ENCODE peak calls at places on chromosome 18, in nine cellular contexts. T, O, I, N, D, B, A, F and J are unnamed samples.

GRCh38 chr18:75130591-75131274 is 78.2 kb downstream of the PTGR3 start:
- DNase-seq in N (peak), T (peak), I (no peak), A (no peak), O (no peak), F (no peak), D (peak), B (peak), J (peak)

GRCh38 chr18:3526421-3527354 is 76.7 kb downstream of the TGIF1 start:
- DNase-seq in I (peak), O (no peak), A (no peak), F (peak), B (peak), N (peak), D (no peak), T (no peak), J (no peak)

GRCh38 chr18:55489034-55489741 is 98.8 kb downstream of the TCF4 start:
- DNase-seq in T (no peak), B (no peak), N (no peak), D (no peak), O (no peak), A (no peak), I (no peak), F (peak), J (no peak)

GRCh38 chr18:7980661-7981060 is 413.5 kb downstream of the PTPRM start:
- DNase-seq in A (no peak), B (no peak), D (no peak), T (no peak), N (no peak), F (no peak), O (no peak), I (no peak), J (no peak)

GRCh38 chr18:44959013-44959412 is 278.3 kb downstream of the SETBP1 start:
- DNase-seq in D (no peak), I (no peak), B (no peak), A (no peak), F (no peak), T (no peak), O (no peak), N (no peak), J (no peak)

GRCh38 chr18:48133675-48134251 is 203.3 kb upstream of the SMAD2 start:
- DNase-seq in O (peak), A (no peak), N (no peak), B (peak), T (no peak), D (no peak), I (no peak), F (no peak), J (no peak)

GRCh38 chr18:58067611-58068010 is 23.6 kb downstream of the NEDD4L start:
- DNase-seq in T (no peak), B (no peak), I (no peak), F (no peak), N (no peak), D (no peak), O (no peak), A (no peak), J (no peak)

GRCh38 chr18:46480187-46480586 is 176.8 kb downstream of the LOXHD1 start:
- DNase-seq in B (no peak), O (no peak), N (no peak), I (no peak), D (no peak), F (peak), A (no peak), T (no peak), J (no peak)

GRCh38 chr18:50805732-50806131 is 14.1 kb downstream of the MRO start:
- DNase-seq in T (no peak), F (peak), N (no peak), O (no peak), D (no peak), I (no peak), B (no peak), A (no peak), J (no peak)

GRCh38 chr18:35542356-35542755 is 39.2 kb upstream of the GALNT1 start:
- DNase-seq in A (no peak), D (no peak), O (no peak), I (no peak), T (no peak), N (no peak), B (no peak), F (no peak), J (no peak)

GRCh38 chr18:67951166-67951565 is 434.6 kb upstream of the DSEL start:
- DNase-seq in F (no peak), I (no peak), O (no peak), N (no peak), D (no peak), T (no peak), A (no peak), B (no peak), J (no peak)

GRCh38 chr18:22346342-22346967 is 71.3 kb downstream of the CTAGE1 start:
- DNase-seq in B (peak), T (no peak), D (no peak), F (peak), I (peak), O (peak), N (peak), A (no peak), J (no peak)

GRCh38 chr18:45562567-45563479 is 52.5 kb upstream of the SLC14A2 start:
- DNase-seq in D (peak), A (no peak), B (no peak), O (no peak), N (no peak), T (peak), I (no peak), F (no peak), J (no peak)

GRCh38 chr18:43661570-43661969 is 384.3 kb upstream of the SYT4 start:
- DNase-seq in I (peak), F (peak), A (no peak), D (no peak), N (peak), B (peak), O (no peak), T (no peak), J (peak)
- H3K4me3 ChIP-seq in I (no peak), F (no peak), A (no peak), D (no peak), N (no peak), B (no peak), O (no peak), T (no peak), J (no peak)

GRCh38 chr18:959854-960253 is 55.2 kb downstream of the ADCYAP1 start:
- DNase-seq in O (no peak), A (no peak), I (no peak), N (no peak), T (no peak), B (peak), D (no peak), F (no peak), J (no peak)
- H3K4me3 ChIP-seq in O (no peak), A (no peak), I (no peak), N (no peak), T (no peak), B (no peak), D (no peak), F (no peak), J (no peak)

GRCh38 chr18:28175047-28175929 is 1.6 kb downstream of the CDH2 start:
- DNase-seq in I (no peak), T (no peak), N (no peak), D (peak), A (no peak), B (peak), F (peak), O (no peak), J (no peak)
- H3K4me3 ChIP-seq in I (peak), T (peak), N (peak), D (no peak), A (no peak), B (peak), F (peak), O (no peak), J (peak)

DNA sequence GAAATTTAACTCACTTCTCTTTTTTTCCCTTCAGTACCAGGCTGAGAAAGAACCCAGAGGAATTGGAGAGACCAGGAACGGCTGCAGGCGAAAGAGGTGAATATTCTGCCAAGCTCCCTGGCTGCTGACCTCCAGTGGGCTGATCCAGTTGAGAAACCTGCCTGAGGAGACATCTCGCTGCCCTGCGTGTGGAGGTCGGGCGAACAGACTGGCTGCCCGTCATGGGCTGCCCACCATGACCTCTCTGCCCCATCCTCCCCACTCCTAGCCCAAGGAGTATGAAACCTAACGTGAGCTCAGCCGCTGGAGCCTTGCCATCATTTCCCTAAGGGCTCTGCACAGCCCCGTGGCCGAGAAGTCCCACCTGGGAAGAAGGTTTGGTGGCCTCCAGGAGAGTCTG is 148.8 kb upstream of the SALL3 start:
- DNase-seq in F (no peak), D (peak), B (no peak), T (no peak), I (no peak), O (no peak), A (no peak), N (no peak), J (no peak)
- H3K4me3 ChIP-seq in F (no peak), D (no peak), B (no peak), T (no peak), I (no peak), O (no peak), A (no peak), N (no peak), J (no peak)